ENCODE peak calls at places on chromosomes 7 and 10, in eight cellular contexts. L is coronary artery, K is gastrocnemius medialis, R is lower leg skin, U is brain microvascular endothelial cell, Z is cardiac muscle cell, T is lower lobe of right lung, W is fibroblast of pulmonary artery. Y is an unnamed sample.

GRCh38 chr10:100562806-100563293 is 27.1 kb downstream of the HIF1AN start:
- DNase-seq in L (no peak), K (no peak), R (no peak), U (peak; percentile 23), Z (peak; percentile 49), T (no peak), W (peak; percentile 54), Y (peak; percentile 38)

GRCh38 chr7:41870017-41870416 is 167.1 kb upstream of the INHBA start:
- DNase-seq in L (no peak), K (no peak), R (no peak), U (no peak), Z (no peak), T (no peak), W (peak; percentile 27), Y (no peak)

GRCh38 chr10:78920011-78920410 is 148.8 kb upstream of the ZMIZ1 start:
- DNase-seq in L (no peak), K (no peak), R (peak; percentile 30), U (no peak), Z (no peak), T (no peak), W (no peak), Y (peak; percentile 57)

GRCh38 chr7:117728858-117729257 is 144.4 kb downstream of the CTTNBP2 start:
- DNase-seq in L (no peak), K (no peak), R (no peak), U (no peak), Z (no peak), T (no peak), W (no peak), Y (no peak)

GRCh38 chr7:89377219-89377618 is 581.7 kb upstream of the TEX47 start:
- DNase-seq in L (no peak), K (no peak), R (no peak), U (no peak), Z (no peak), T (no peak), W (no peak), Y (no peak)

GRCh38 chr10:28463141-28463540 is 69.8 kb upstream of the WAC start:
- DNase-seq in L (no peak), K (no peak), R (no peak), U (no peak), Z (no peak), T (no peak), W (no peak), Y (no peak)

GRCh38 chr10:43573250-43574034 is 974 bp downstream of the ZNF239 start:
- DNase-seq in L (no peak), K (no peak), R (no peak), U (no peak), Z (no peak), T (no peak), W (no peak), Y (peak; percentile 32)

GRCh38 chr10:6445671-6446278 is 134.3 kb downstream of the PRKCQ start:
- DNase-seq in L (no peak), K (peak; percentile 66), R (peak; percentile 27), U (peak; percentile 28), Z (peak; percentile 33), T (peak; percentile 57), W (peak; percentile 57), Y (peak; percentile 64)

GRCh38 chr7:135980665-135981180 is 3.6 kb upstream of the MTPN start:
- DNase-seq in L (no peak), K (no peak), R (peak; percentile 21), U (peak; percentile 39), Z (no peak), T (peak; percentile 44), W (peak; percentile 55), Y (peak; percentile 43)

DNA sequence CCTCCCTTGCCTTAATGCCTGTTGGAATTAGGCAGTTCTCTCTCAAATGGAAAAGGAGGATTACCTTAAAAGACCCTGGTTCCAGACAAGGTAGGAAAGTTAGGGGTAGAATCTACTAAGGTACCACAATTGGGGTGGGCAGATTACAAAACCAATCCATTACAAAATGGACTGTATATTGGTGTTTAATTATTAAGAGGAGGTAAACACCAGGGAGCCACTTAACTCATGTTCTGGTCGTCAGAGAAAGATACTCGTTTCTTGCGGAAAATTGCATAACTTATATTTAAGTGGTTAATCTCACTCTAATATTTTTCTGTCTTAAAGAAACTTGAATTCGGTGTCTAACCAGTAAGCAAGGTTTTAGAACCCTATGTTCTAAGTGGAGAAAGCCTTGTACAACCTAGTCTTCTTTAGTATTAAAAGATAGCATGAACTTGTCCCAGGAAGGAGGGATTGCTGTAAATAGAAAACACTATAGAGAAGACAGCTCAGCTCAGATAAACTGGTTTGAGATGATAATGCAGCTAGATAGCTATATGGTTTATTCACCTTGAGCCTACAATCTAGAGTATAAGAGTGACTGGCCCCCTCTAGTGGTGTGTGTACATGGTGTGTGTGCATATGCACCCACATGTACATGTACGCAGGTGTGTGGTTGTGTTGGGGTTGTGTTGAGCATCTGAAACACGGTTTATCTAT is 58.0 kb upstream of the STRIP2 start:
- DNase-seq in L (no peak), K (peak; percentile 20), R (peak; percentile 29), U (peak; percentile 30), Z (peak; percentile 56), T (no peak), W (peak; percentile 26), Y (peak; percentile 64)
- TF ChIP-seq CTCF in L (peak; percentile 19), K (peak; percentile 60), R (no peak), U (peak; percentile 72), Z (peak; percentile 54), T (peak; percentile 62), W (peak; percentile 57), Y (peak; percentile 49)

DNA sequence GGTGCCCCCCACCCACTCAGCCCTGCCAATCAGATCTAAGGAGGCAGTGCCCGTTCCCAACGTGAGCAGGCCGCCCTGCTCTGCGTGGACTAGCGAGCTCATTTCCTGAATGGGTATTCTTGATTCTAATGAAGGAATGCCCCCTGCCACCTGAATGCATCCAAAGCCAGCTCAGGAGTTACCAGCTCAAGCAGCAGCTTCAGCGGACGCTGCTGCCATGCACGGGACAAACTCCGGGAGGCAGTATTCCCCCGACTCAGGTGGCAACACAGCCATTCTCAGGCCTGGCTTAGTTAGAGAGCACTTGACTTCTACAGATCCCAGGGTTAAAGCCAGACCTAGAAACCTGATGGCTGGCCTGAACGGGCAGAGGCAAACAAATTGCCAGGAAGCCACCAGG is 25.8 kb downstream of the PSAP start:
- DNase-seq in L (no peak), K (no peak), R (no peak), U (no peak), Z (no peak), T (no peak), W (no peak), Y (no peak)
- TF ChIP-seq CTCF in L (no peak), K (no peak), R (no peak), U (peak; percentile 21), Z (peak; percentile 7), T (no peak), W (no peak), Y (no peak)

GRCh38 chr7:27239780-27240731 is 2.5 kb upstream of the EVX1 start:
- DNase-seq in L (no peak), K (no peak), R (no peak), U (no peak), Z (no peak), T (no peak), W (no peak), Y (no peak)

GRCh38 chr7:27238979-27239779 is 3.4 kb upstream of the EVX1 start:
- DNase-seq in L (no peak), K (no peak), R (no peak), U (no peak), Z (peak; percentile 34), T (no peak), W (no peak), Y (no peak)

GRCh38 chr7:27237735-27238334 is 4.8 kb upstream of the EVX1 start:
- DNase-seq in L (no peak), K (no peak), R (no peak), U (peak; percentile 42), Z (no peak), T (no peak), W (no peak), Y (peak; percentile 42)

GRCh38 chr7:27236053-27236410 is 6.6 kb upstream of the EVX1 start:
- DNase-seq in L (no peak), K (no peak), R (no peak), U (no peak), Z (no peak), T (no peak), W (no peak), Y (no peak)

DNA sequence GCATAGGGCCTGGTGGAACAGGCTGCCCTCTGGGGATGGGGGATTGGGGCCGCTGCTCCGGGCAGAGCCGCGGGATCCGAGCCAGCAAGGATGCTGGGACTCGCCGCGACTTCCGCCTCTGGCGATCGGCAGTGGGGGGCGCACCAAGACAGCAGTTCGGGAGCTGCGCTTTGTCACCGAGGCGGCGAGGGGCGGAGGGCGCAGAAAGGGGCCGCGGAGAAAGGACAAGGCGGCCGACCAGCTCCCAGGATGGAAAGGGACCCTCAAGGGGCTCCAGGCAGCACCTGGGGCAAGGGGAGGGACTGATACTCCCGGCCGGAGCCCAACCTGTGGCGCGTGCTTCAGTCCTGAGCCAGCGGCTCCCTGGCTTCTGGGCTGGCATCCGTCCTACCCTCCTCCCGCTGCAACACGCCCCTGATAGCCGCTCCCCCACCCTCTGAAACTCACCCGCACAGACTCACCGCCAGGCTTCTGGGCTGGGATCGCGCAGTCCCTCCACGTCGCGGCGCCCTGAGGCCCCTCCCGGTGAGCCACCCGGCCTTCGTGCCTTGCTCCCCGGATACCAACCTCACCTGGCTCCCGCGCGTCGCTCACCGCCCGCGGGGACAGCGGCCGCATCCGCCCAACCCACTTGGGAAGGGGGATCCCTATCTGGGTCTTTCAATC is 7.1 kb upstream of the EVX1 start:
- DNase-seq in L (no peak), K (no peak), R (no peak), U (peak; percentile 11), Z (peak; percentile 75), T (no peak), W (peak; percentile 21), Y (peak; percentile 46)
- TF ChIP-seq CTCF in L (no peak), K (peak; percentile 52), R (no peak), U (peak; percentile 52), Z (peak; percentile 37), T (peak; percentile 33), W (peak; percentile 12), Y (peak; percentile 44)

GRCh38 chr7:139674752-139675126 is 103.1 kb downstream of the HIPK2 start:
- DNase-seq in L (no peak), K (no peak), R (no peak), U (no peak), Z (no peak), T (no peak), W (no peak), Y (no peak)

GRCh38 chr7:139675127-139676110 is 102.4 kb downstream of the HIPK2 start:
- DNase-seq in L (no peak), K (no peak), R (no peak), U (peak; percentile 40), Z (no peak), T (no peak), W (no peak), Y (peak; percentile 20)

GRCh38 chr7:139671967-139672366 is 105.8 kb downstream of the HIPK2 start:
- DNase-seq in L (no peak), K (no peak), R (no peak), U (no peak), Z (no peak), T (no peak), W (no peak), Y (no peak)

GRCh38 chr7:139673762-139674161 is 104.0 kb downstream of the HIPK2 start:
- DNase-seq in L (no peak), K (no peak), R (no peak), U (no peak), Z (no peak), T (no peak), W (no peak), Y (no peak)

DNA sequence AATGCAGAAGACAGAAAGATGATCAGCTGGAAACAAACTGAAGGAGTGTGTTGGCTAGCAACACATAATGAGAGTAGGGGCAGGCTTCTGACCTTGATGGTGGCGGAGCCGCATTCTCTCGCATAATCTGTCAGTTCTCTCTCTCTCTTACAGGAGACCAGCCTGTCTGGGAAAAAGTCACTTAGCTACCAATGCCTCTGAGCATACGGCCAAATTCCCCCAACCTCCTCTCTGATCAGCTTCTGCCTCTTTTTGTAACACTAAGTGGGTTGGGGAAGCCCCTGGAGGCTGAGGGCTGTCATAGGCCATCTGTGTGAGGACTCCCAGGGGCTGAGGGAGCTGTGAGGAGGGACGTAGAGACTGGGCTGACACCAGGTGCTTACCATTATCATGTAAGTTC is 104.6 kb downstream of the HIPK2 start:
- DNase-seq in L (no peak), K (no peak), R (no peak), U (no peak), Z (peak; percentile 52), T (no peak), W (no peak), Y (peak; percentile 23)
- TF ChIP-seq CTCF in L (no peak), K (no peak), R (no peak), U (no peak), Z (no peak), T (no peak), W (no peak), Y (no peak)

Y was measured in MCF 10A.